ENCODE peak calls at places on chromosomes 7 and 10, in four cellular contexts. E is GM23248, B is fibroblast of lung, H is neuronal stem cell. F is an unnamed sample.
A peak's percentile ranks its signal among the peaks of the same experiment; 100 is the strongest.

GRCh38 chr10:77637986-77638765 is 568 bp upstream of the KCNMA1 start:
- DNase-seq in B (peak; percentile 61), H (no peak), E (peak; percentile 78), F (peak; percentile 65)

GRCh38 chr7:25770235-25770634 is 381.8 kb upstream of the NFE2L3 start:
- DNase-seq in H (no peak), E (no peak), B (no peak), F (no peak)

GRCh38 chr10:29608062-29608461 is 26.7 kb downstream of the SVIL start:
- DNase-seq in H (no peak), B (no peak), E (no peak), F (no peak)

GRCh38 chr7:28964056-28964455 is 5.9 kb upstream of the TRIL start:
- DNase-seq in B (no peak), H (no peak), E (no peak), F (no peak)

GRCh38 chr7:17625038-17625437 is 315.3 kb downstream of the SNX13 start:
- DNase-seq in E (peak; percentile 92), B (peak; percentile 77), H (no peak), F (peak; percentile 83)

GRCh38 chr7:102897856-102898531 is 14.8 kb upstream of the LRRC17 start:
- DNase-seq in B (no peak), H (no peak), E (no peak), F (no peak)

GRCh38 chr10:3873728-3874461 is 88.9 kb upstream of the KLF6 start:
- DNase-seq in H (peak; percentile 20), B (peak; percentile 92), E (peak; percentile 80), F (peak; percentile 83)

GRCh38 chr7:113120647-113121046 is 2.3 kb upstream of the SMIM30 start:
- DNase-seq in B (no peak), E (no peak), H (no peak), F (no peak)

GRCh38 chr10:124323806-124324205 is 94.9 kb downstream of the OAT start:
- DNase-seq in H (no peak), B (no peak), E (no peak), F (no peak)

GRCh38 chr7:37112210-37112609 is 336.5 kb downstream of the ELMO1 start:
- DNase-seq in H (no peak), B (no peak), E (no peak), F (no peak)

GRCh38 chr10:94299417-94299816 is 63.3 kb downstream of the NOC3L start:
- DNase-seq in H (no peak), E (peak; percentile 13), B (peak; percentile 77), F (peak; percentile 80)

GRCh38 chr7:74101061-74101681 is 17.6 kb downstream of the LIMK1 start:
- DNase-seq in H (no peak), B (peak; percentile 64), E (peak; percentile 68), F (no peak)

GRCh38 chr10:76736392-76736791 is 901.2 kb downstream of the KCNMA1 start:
- DNase-seq in B (no peak), H (no peak), E (peak; percentile 25), F (no peak)

GRCh38 chr10:283916-284356 is 148.7 kb downstream of the ZMYND11 start:
- DNase-seq in B (no peak), H (no peak), E (no peak), F (no peak)

GRCh38 chr7:87853237-87853864 is 22.8 kb downstream of the SLC25A40 start:
- DNase-seq in E (peak; percentile 41), H (no peak), B (peak; percentile 39), F (peak; percentile 9)

GRCh38 chr10:99276848-99277486 is 41.3 kb upstream of the HPSE2 start:
- DNase-seq in H (peak; percentile 32), B (peak; percentile 47), E (peak; percentile 27), F (peak; percentile 6)

GRCh38 chr7:109751241-109751640 is 1181.6 kb downstream of the DNAJB9 start:
- DNase-seq in E (peak; percentile 25), B (peak; percentile 11), H (no peak), F (peak; percentile 22)

GRCh38 chr7:3942778-3943177 is 641.7 kb downstream of the SDK1 start:
- DNase-seq in H (no peak), E (no peak), B (peak; percentile 55), F (no peak)

GRCh38 chr7:127922661-127923060 is 108.6 kb downstream of the LRRC4 start:
- DNase-seq in H (no peak), B (no peak), E (peak; percentile 87), F (no peak)

GRCh38 chr7:34208878-34209621 is 303.7 kb downstream of the BMPER start:
- DNase-seq in E (peak; percentile 53), H (no peak), B (no peak), F (no peak)

GRCh38 chr10:103618575-103619423 is 125.3 kb downstream of the NEURL1 start:
- DNase-seq in B (peak; percentile 82), E (peak; percentile 94), H (no peak), F (no peak)

GRCh38 chr7:137915266-137915665 is 68.5 kb upstream of the DGKI start:
- DNase-seq in H (no peak), B (no peak), E (no peak), F (no peak)

GRCh38 chr7:34463830-34464229 is 194.2 kb upstream of the NPSR1 start:
- DNase-seq in E (peak; percentile 47), B (no peak), H (no peak), F (no peak)

GRCh38 chr7:128217972-128218652 is 23.0 kb upstream of the LEP start:
- DNase-seq in B (no peak), H (no peak), E (peak; percentile 27), F (no peak)

GRCh38 chr10:100519321-100520051 is at the start of gene SEC31B:
- DNase-seq in H (peak; percentile 54), E (peak; percentile 39), B (no peak), F (no peak)
- H3K4me3 ChIP-seq in H (peak within 1 kb of the TSS; percentile 78), E (peak within 1 kb of the TSS; percentile 52), B (peak within 1 kb of the TSS; percentile 54), F (peak within 1 kb of the TSS; percentile 39)

DNA sequence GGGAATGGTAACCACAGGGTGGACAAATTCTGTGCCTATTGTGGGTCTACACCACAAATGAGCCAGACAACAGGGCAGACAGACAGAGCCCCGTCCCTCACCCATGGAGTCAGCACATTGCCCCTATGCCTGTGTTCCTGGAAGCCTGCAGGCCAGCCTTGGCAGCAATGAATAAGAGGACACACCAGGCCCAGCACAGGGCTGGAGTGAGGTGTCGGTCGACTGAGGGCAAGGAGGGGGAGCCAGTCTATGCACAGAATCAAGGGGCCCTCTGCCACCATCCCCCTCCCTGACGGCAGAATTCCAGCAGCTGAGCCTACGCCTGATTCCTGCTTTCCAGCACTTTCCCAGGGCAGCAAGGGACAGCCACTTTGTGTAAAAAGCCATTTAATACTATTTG is 98.2 kb downstream of the CALN1 start:
- DNase-seq in H (no peak), E (no peak), B (no peak), F (no peak)
- H3K4me3 ChIP-seq in H (no peak overlapping the region), E (no peak overlapping the region), B (no peak overlapping the region), F (no peak overlapping the region)

GRCh38 chr7:50531928-50532327 is 33.3 kb downstream of the DDC start:
- DNase-seq in B (peak; percentile 36), H (no peak), E (peak; percentile 70), F (peak; percentile 33)

GRCh38 chr7:50534690-50535290 is 30.4 kb downstream of the DDC start:
- DNase-seq in E (peak; percentile 97), B (peak; percentile 100), H (no peak), F (peak; percentile 98)

GRCh38 chr7:50530771-50531170 is 34.4 kb downstream of the DDC start:
- DNase-seq in E (no peak), H (no peak), B (no peak), F (no peak)

GRCh38 chr7:50531401-50531906 is 33.8 kb downstream of the DDC start:
- DNase-seq in B (no peak), E (peak; percentile 50), H (no peak), F (peak; percentile 38)

GRCh38 chr7:50533849-50534248 is 31.4 kb downstream of the DDC start:
- DNase-seq in B (no peak), E (no peak), H (no peak), F (no peak)
- H3K4me3 ChIP-seq in B (no peak overlapping the region), E (no peak overlapping the region), H (no peak overlapping the region), F (no peak overlapping the region)

GRCh38 chr10:117169480-117169879 is 27.8 kb upstream of the KCNK18 start:
- DNase-seq in H (no peak), B (no peak), E (no peak), F (no peak)

GRCh38 chr10:117166420-117167345 is 28.6 kb upstream of the VAX1 start:
- DNase-seq in E (peak; percentile 22), H (no peak), B (no peak), F (no peak)

GRCh38 chr10:117167346-117168134 is 29.5 kb upstream of the VAX1 start:
- DNase-seq in E (no peak), B (no peak), H (no peak), F (no peak)

GRCh38 chr10:117168729-117169128 is 28.6 kb upstream of the KCNK18 start:
- DNase-seq in E (no peak), H (no peak), B (no peak), F (no peak)

DNA sequence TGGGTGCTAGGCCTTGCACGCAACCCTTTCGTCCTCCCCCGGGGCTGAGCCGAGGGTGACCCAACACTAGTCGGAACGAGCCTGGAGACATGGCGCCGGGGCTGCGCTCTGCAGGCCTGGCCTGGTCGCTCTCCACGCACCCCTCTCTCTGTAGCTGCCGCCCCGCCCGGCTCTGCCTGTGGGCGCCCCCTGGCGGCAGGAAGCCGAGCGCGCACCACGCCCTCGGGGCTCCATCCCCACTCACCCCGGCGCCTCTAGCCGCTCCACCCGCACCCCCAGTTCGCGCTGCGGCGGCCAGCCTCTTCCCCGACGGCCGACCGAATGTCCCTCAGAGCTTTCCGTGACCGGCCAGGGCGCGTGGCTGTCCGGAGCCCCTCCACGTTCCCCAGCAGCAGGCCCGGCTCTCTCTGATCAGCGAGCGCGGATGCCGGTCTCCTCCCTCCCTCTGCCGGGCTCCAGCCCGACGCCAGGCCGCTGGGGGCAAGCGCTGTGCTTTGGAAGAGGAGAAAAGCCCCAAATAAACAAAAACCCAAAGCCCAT is 29.1 kb upstream of the KCNK18 start:
- DNase-seq in B (no peak), E (peak; percentile 78), H (peak; percentile 71), F (no peak)
- H3K4me3 ChIP-seq in B (no peak overlapping the region), E (peak overlapping the region; percentile 22), H (peak overlapping the region; percentile 72), F (no peak overlapping the region)

GRCh38 chr7:45888185-45888992 is at the start of gene IGFBP1:
- DNase-seq in E (peak; percentile 70), B (no peak), H (peak; percentile 20), F (peak; percentile 13)
- H3K4me3 ChIP-seq in E (peak within 1 kb of the TSS; percentile 63), B (peak within 1 kb of the TSS; percentile 36), H (peak within 1 kb of the TSS; percentile 80), F (peak within 1 kb of the TSS; percentile 39)

GRCh38 chr10:48656241-48656921 is 28.3 kb upstream of the WDFY4 start:
- DNase-seq in E (peak; percentile 94), H (peak; percentile 84), B (peak; percentile 91), F (peak; percentile 90)

GRCh38 chr10:48653347-48653746 is 31.3 kb upstream of the WDFY4 start:
- DNase-seq in B (no peak), H (no peak), E (no peak), F (no peak)

GRCh38 chr10:48652344-48652743 is 32.3 kb upstream of the WDFY4 start:
- DNase-seq in E (no peak), H (no peak), B (no peak), F (no peak)

GRCh38 chr10:48655426-48656240 is 29.0 kb upstream of the WDFY4 start:
- DNase-seq in E (peak; percentile 94), B (peak; percentile 66), H (no peak), F (peak; percentile 74)

GRCh38 chr10:48653944-48654698 is 30.6 kb upstream of the WDFY4 start:
- DNase-seq in E (no peak), B (no peak), H (no peak), F (no peak)
- H3K4me3 ChIP-seq in E (no peak overlapping the region), B (no peak overlapping the region), H (no peak overlapping the region), F (no peak overlapping the region)

GRCh38 chr10:129544205-129545202 is 77.5 kb downstream of the MGMT start:
- DNase-seq in H (no peak), B (no peak), E (no peak), F (no peak)
- H3K4me3 ChIP-seq in H (peak overlapping the region; percentile 32), B (no peak overlapping the region), E (no peak overlapping the region), F (no peak overlapping the region)

GRCh38 chr7:44937426-44937825 is 41.4 kb downstream of the MYO1G start:
- DNase-seq in B (no peak), E (no peak), H (no peak), F (no peak)
- H3K4me3 ChIP-seq in B (no peak overlapping the region), E (no peak overlapping the region), H (no peak overlapping the region), F (no peak overlapping the region)